ENCODE peak calls at places on chromosomes 3 and 15, in seven cellular contexts. O is adrenal gland, N is body of pancreas, J is A549, L is uterus, V is breast epithelium, C is HCT116. D is an unnamed sample.

GRCh38 chr3:149596136-149596770 is 61.6 kb downstream of the WWTR1 start:
- DNase-seq in O (peak; percentile 55), N (no peak), J (no peak), L (no peak), V (no peak), C (no peak), D (no peak)

GRCh38 chr15:93130111-93130510 is 41.1 kb upstream of the RGMA start:
- DNase-seq in O (no peak), N (no peak), J (no peak), L (no peak), V (no peak), C (no peak), D (no peak)

GRCh38 chr15:70140543-70141375 is 43.0 kb upstream of the TLE3 start:
- DNase-seq in O (no peak), N (peak; percentile 54), J (peak; percentile 74), L (no peak), V (no peak), C (no peak), D (no peak)

GRCh38 chr3:148840419-148840818 is 12.8 kb downstream of the CPB1 start:
- DNase-seq in O (no peak), N (no peak), J (no peak), L (no peak), V (no peak), C (no peak), D (no peak)

GRCh38 chr15:27017168-27017809 is 46.3 kb downstream of the GABRG3 start:
- DNase-seq in O (peak; percentile 44), N (peak; percentile 55), J (peak; percentile 81), L (no peak), V (no peak), C (no peak), D (peak; percentile 47)

GRCh38 chr3:88248658-88249057 is 98.9 kb downstream of the C3orf38 start:
- DNase-seq in O (no peak), N (no peak), J (no peak), L (no peak), V (no peak), C (no peak), D (no peak)

GRCh38 chr3:72458365-72458764 is 389.9 kb downstream of the SHQ1 start:
- DNase-seq in O (no peak), N (no peak), J (no peak), L (no peak), V (no peak), C (no peak), D (no peak)

GRCh38 chr3:28590851-28591250 is 242.2 kb upstream of the AZI2 start:
- DNase-seq in O (no peak), N (no peak), J (no peak), L (no peak), V (no peak), C (no peak), D (no peak)

GRCh38 chr3:149180057-149180573 is 41.5 kb downstream of the CP start:
- DNase-seq in O (peak; percentile 94), N (peak; percentile 78), J (peak; percentile 99), L (peak; percentile 99), V (peak; percentile 52), C (peak; percentile 75), D (peak; percentile 59)

GRCh38 chr3:73143821-73144237 is 82.4 kb downstream of the EBLN2 start:
- DNase-seq in O (no peak), N (peak; percentile 10), J (no peak), L (no peak), V (no peak), C (no peak), D (no peak)

GRCh38 chr15:82680200-82681102 is 29.2 kb downstream of the AP3B2 start:
- DNase-seq in O (no peak), N (peak; percentile 88), J (peak; percentile 69), L (no peak), V (peak; percentile 78), C (no peak), D (no peak)

GRCh38 chr3:13207578-13207922 is 134.3 kb upstream of the IQSEC1 start:
- DNase-seq in O (no peak), N (no peak), J (no peak), L (no peak), V (no peak), C (no peak), D (no peak)

GRCh38 chr3:128307029-128307633 is 153.8 kb downstream of the EEFSEC start:
- DNase-seq in O (no peak), N (peak; percentile 41), J (no peak), L (no peak), V (no peak), C (no peak), D (no peak)

GRCh38 chr15:36066757-36067156 is 512.7 kb upstream of the CDIN1 start:
- DNase-seq in O (no peak), N (no peak), J (no peak), L (no peak), V (no peak), C (no peak), D (no peak)

GRCh38 chr15:63752075-63752684 is 81.6 kb downstream of the HERC1 start:
- DNase-seq in O (peak; percentile 28), N (peak; percentile 76), J (peak; percentile 76), L (peak; percentile 28), V (no peak), C (peak; percentile 60), D (peak; percentile 2)

GRCh38 chr3:33722626-33723370 is 4.7 kb upstream of the CLASP2 start:
- DNase-seq in O (no peak), N (no peak), J (no peak), L (no peak), V (no peak), C (no peak), D (no peak)

GRCh38 chr3:184129012-184129411 is 6.1 kb upstream of the EIF2B5 start:
- DNase-seq in O (peak; percentile 39), N (peak; percentile 12), J (peak; percentile 27), L (no peak), V (no peak), C (peak; percentile 38), D (peak; percentile 34)

GRCh38 chr3:72446406-72447058 is 401.7 kb downstream of the SHQ1 start:
- DNase-seq in O (no peak), N (peak; percentile 29), J (no peak), L (no peak), V (peak; percentile 55), C (no peak), D (no peak)

GRCh38 chr15:89629829-89630228 is 25.4 kb downstream of the KIF7 start:
- DNase-seq in O (no peak), N (no peak), J (no peak), L (no peak), V (no peak), C (no peak), D (no peak)

GRCh38 chr3:44861412-44862220 is at the start of gene TMEM42:
- DNase-seq in O (peak; percentile 89), N (peak; percentile 89), J (peak; percentile 92), L (peak; percentile 82), V (peak; percentile 80), C (peak; percentile 78), D (peak; percentile 93)
- TF ChIP-seq POLR2A in O (peak; percentile 70), N (peak; percentile 86), J (peak; percentile 76), L (peak; percentile 85), V (peak; percentile 28), C (peak; percentile 40), D (peak; percentile 83)

DNA sequence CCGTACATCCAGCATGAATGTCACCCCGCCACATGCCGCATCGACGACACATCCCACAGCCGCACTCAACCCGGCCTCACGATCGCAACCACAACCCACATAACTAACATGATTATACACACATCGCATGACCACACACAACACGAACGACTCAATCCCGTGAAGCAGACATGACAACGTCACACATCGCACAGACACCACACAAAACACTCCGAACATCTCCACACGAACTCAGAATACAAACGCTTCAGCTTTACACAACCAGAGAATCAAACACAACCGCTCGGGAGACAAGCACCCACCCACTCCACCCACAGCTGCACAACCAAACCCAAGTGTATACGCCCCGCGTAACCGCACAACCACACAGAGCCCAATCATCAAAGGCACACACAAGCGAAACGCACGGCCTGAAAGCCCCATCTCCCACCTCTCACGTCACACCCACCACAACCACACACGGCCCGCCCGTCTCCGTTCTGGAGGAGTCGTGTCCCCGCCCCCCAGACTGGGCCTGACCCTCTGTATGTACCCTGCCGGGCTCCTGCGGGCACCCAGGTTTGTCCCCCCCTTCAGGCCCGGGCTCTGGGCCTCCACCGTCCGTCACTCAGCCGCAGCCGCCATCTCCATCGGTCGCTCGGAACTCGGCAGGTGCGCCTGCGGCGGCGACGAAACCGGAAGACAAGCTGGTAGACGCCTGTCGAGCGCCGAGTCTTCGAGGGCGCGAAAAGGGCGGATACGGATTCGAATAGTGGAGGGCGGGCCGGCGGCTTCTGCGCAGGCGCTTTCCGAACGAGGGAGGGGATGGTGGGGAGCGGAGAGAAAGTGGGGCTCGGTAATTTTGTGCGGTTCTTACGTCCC is at the start of gene RBSN:
- DNase-seq in O (peak; percentile 95), N (peak; percentile 95), J (peak; percentile 92), L (peak; percentile 91), V (peak; percentile 93), C (peak; percentile 83), D (peak; percentile 79)
- TF ChIP-seq POLR2A in O (peak; percentile 61), N (peak; percentile 84), J (peak; percentile 81), L (peak; percentile 65), V (peak; percentile 52), C (peak; percentile 70), D (peak; percentile 66)

DNA sequence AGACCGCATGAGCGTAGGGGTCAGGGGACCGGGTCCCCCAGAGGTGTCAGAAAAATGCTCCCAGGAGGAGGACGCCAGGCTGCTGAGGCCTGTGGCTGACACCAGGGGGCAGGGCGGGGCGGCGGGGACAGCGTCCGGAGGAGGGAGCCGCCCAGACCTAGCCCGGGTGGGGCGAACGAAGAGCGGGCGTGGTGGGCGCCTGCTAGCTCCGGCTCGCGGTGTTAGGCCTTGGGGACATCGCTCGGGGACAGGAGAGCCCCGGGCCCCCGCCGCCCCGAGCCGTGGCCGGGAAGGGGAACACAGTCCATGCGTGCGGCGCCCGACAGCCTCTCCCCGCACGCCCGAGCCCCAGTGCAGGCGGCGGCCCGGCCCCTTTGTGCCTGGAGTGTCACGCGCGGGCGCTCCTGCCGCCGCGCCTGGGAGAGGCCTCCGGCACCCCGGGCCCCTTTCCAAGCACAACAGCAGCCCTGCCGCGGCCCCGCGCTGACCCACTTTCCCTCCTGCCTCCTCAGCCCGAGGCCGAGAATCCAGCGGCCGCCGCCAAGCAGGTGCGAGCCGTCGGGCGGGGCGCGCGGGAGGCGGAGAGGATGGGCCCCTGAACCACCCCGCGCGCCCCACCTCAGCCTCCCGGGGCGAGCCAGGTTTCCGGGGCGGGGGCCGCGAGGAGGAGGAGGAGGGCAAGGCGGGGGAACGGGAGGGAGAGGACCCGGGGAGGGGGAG is 111.0 kb upstream of the KLF13 start:
- DNase-seq in O (peak; percentile 77), N (peak; percentile 76), J (peak; percentile 85), L (peak; percentile 73), V (peak; percentile 88), C (no peak), D (peak; percentile 79)
- TF ChIP-seq POLR2A in O (no peak), N (peak; percentile 51), J (peak; percentile 22), L (peak; percentile 20), V (no peak), C (no peak), D (no peak)

GRCh38 chr3:122513386-122514122 is 1.2 kb downstream of the KPNA1 start:
- DNase-seq in O (no peak), N (no peak), J (no peak), L (no peak), V (no peak), C (no peak), D (no peak)

GRCh38 chr3:122512284-122512683 is 2.5 kb downstream of the KPNA1 start:
- DNase-seq in O (no peak), N (no peak), J (no peak), L (no peak), V (no peak), C (no peak), D (no peak)

GRCh38 chr3:122515020-122515468 is 305 bp upstream of the KPNA1 start:
- DNase-seq in O (no peak), N (no peak), J (no peak), L (no peak), V (no peak), C (no peak), D (no peak)

GRCh38 chr3:122515856-122516255 is 1.1 kb upstream of the KPNA1 start:
- DNase-seq in O (no peak), N (no peak), J (no peak), L (no peak), V (no peak), C (no peak), D (no peak)

GRCh38 chr3:122514123-122515019 is at the start of gene KPNA1:
- DNase-seq in O (peak; percentile 88), N (peak; percentile 86), J (peak; percentile 90), L (peak; percentile 80), V (peak; percentile 82), C (peak; percentile 73), D (peak; percentile 92)
- TF ChIP-seq POLR2A in O (peak; percentile 98), N (peak; percentile 95), J (peak; percentile 93), L (peak; percentile 85), V (peak; percentile 77), C (peak; percentile 91), D (peak; percentile 97)

D was measured in H54.